ENCODE peak calls at places on chromosomes 13 and 19, in five cellular contexts. X, C, V, M and Y are unnamed samples.
A peak's percentile ranks its signal among the peaks of the same experiment; 100 is the strongest.

GRCh38 chr19:18046066-18046718 is 38.2 kb downstream of the ARRDC2 start:
- DNase-seq in X (peak; percentile 92), C (no peak), V (peak; percentile 73), M (no peak), Y (peak; percentile 49)

GRCh38 chr19:45074744-45075143 is 1.5 kb downstream of the ZNF296 start:
- DNase-seq in X (no peak), C (no peak), V (no peak), M (no peak), Y (no peak)

GRCh38 chr19:57302727-57303401 is 17.4 kb upstream of the ZNF543 start:
- DNase-seq in X (peak; percentile 10), C (no peak), V (peak; percentile 73), M (no peak), Y (no peak)

GRCh38 chr19:40872209-40872608 is 9.8 kb downstream of the CYP2A7 start:
- DNase-seq in X (no peak), C (no peak), V (no peak), M (no peak), Y (no peak)

GRCh38 chr13:110885966-110886365 is 28.9 kb downstream of the ANKRD10 start:
- DNase-seq in X (no peak), C (no peak), V (no peak), M (no peak), Y (no peak)

GRCh38 chr19:53328967-53329366 is 4.6 kb upstream of the ZNF845 start:
- DNase-seq in X (no peak), C (no peak), V (no peak), M (no peak), Y (no peak)

GRCh38 chr13:94232956-94233355 is 246.5 kb downstream of the DCT start:
- DNase-seq in X (no peak), C (no peak), V (no peak), M (no peak), Y (no peak)

GRCh38 chr19:35030257-35031071 is at the start of gene SCN1B:
- DNase-seq in X (peak; percentile 60), C (no peak), V (peak; percentile 70), M (peak; percentile 40), Y (peak; percentile 30)

GRCh38 chr19:1001538-1002166 is 1.4 kb downstream of the GRIN3B start:
- DNase-seq in X (peak; percentile 41), C (no peak), V (no peak), M (no peak), Y (no peak)

GRCh38 chr19:51458051-51458645 is at the start of gene SIGLEC8:
- DNase-seq in X (no peak), C (no peak), V (no peak), M (no peak), Y (no peak)

GRCh38 chr19:4557971-4558941 is 1.2 kb downstream of the SEMA6B start:
- DNase-seq in X (peak; percentile 62), C (no peak), V (no peak), M (no peak), Y (no peak)

GRCh38 chr19:45960595-45961235 is 12.9 kb downstream of the NOVA2 start:
- DNase-seq in X (no peak), C (no peak), V (peak; percentile 13), M (no peak), Y (no peak)

GRCh38 chr13:29937836-29938235 is 87.4 kb upstream of the UBL3 start:
- DNase-seq in X (no peak), C (no peak), V (no peak), M (no peak), Y (no peak)

GRCh38 chr19:5397804-5398692 is 57.2 kb upstream of the ZNRF4 start:
- DNase-seq in X (peak; percentile 37), C (no peak), V (no peak), M (no peak), Y (no peak)

GRCh38 chr19:31676271-31677004 is 327.2 kb upstream of the TSHZ3 start:
- DNase-seq in X (no peak), C (no peak), V (peak; percentile 22), M (no peak), Y (no peak)

GRCh38 chr13:101181076-101181685 is 235.1 kb downstream of the NALCN start:
- DNase-seq in X (no peak), C (no peak), V (peak; percentile 29), M (no peak), Y (peak; percentile 79)

GRCh38 chr19:3350014-3350663 is 16.2 kb upstream of the NFIC start:
- DNase-seq in X (peak; percentile 51), C (no peak), V (no peak), M (no peak), Y (peak; percentile 62)

GRCh38 chr19:39158646-39159260 is 33.2 kb downstream of the PAK4 start:
- DNase-seq in X (no peak), C (no peak), V (no peak), M (no peak), Y (no peak)

GRCh38 chr13:83549671-83550070 is 332.6 kb downstream of the SLITRK1 start:
- DNase-seq in X (no peak), C (no peak), V (no peak), M (no peak), Y (peak; percentile 85)

GRCh38 chr19:46488551-46488950 is 7.1 kb downstream of the PNMA8B start:
- DNase-seq in X (no peak), C (no peak), V (no peak), M (no peak), Y (no peak)

GRCh38 chr13:90750957-90751356 is 596.5 kb upstream of the MIR17HG start:
- DNase-seq in X (no peak), C (no peak), V (no peak), M (no peak), Y (no peak)
- TF ChIP-seq CTCF in X (no peak), C (no peak), V (no peak), M (no peak), Y (no peak)

GRCh38 chr19:49877879-49878743 is 609 bp downstream of the TBC1D17 start:
- DNase-seq in X (peak; percentile 99), C (peak; percentile 98), V (peak; percentile 95), M (peak; percentile 94), Y (peak; percentile 88)

GRCh38 chr19:49876422-49877019 is 634 bp downstream of the AKT1S1 start:
- DNase-seq in X (peak; percentile 99), C (peak; percentile 98), V (peak; percentile 98), M (peak; percentile 99), Y (peak; percentile 93)

GRCh38 chr19:49878744-49879070 is 1.2 kb downstream of the TBC1D17 start:
- DNase-seq in X (no peak), C (no peak), V (no peak), M (no peak), Y (no peak)

GRCh38 chr19:49875801-49876421 is 1.2 kb downstream of the AKT1S1 start:
- DNase-seq in X (peak; percentile 34), C (peak; percentile 68), V (no peak), M (peak; percentile 59), Y (no peak)

DNA sequence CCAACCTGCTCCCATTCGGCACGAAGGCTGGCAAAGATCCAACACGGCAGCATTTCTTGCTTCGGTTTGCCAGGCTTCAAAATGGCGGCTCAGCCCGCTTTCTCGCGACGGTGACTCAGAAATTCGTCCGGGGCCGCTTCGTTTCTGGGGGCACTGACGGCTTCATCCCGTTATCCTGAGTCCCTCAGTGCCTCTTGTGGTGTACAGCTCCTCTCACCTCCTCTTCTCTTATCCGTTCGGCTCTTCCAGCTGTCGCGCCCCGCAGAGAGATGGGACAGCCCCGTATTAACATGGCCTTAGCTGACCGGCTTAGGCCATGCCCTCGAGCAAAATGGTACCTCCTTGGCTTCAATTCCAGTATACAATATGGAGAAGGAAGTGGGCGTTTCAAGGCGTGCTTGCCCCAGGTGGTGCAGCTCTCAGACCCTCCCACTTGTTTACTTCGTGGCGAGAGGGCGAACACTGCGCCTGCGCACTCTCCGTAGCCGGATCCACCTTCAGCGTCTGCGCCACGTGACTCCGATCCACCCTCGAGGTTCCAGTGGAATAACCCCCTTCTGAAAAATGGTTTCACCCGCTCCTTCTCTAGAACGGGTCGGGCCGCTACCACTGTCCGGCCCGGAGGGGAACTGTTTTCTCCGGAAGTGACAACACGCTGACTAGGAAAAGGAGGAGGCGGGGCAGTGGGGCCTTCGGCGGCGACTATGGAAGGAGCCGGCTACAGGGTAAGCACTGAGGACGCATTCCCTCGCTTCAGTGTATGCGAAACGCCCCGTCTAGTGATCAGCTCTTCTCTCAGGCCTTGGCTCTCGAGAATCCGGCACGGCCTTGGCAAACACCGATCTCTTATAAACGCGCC is at the start of the genes AKT1S1 and TBC1D17:
- DNase-seq in X (peak; percentile 100), C (peak; percentile 100), V (peak; percentile 100), M (peak; percentile 100), Y (peak; percentile 99)
- TF ChIP-seq CTCF in X (no peak), C (no peak), V (no peak), M (no peak), Y (no peak)

GRCh38 chr19:11448410-11448809 is 13.0 kb downstream of the PRKCSH start:
- DNase-seq in X (no peak), C (no peak), V (no peak), M (no peak), Y (no peak)

GRCh38 chr19:11445141-11445540 is 9.7 kb downstream of the PRKCSH start:
- DNase-seq in X (no peak), C (no peak), V (no peak), M (no peak), Y (no peak)

GRCh38 chr19:11447347-11448262 is 12.2 kb downstream of the PRKCSH start:
- DNase-seq in X (no peak), C (no peak), V (no peak), M (no peak), Y (no peak)

GRCh38 chr19:11446271-11446651 is 10.8 kb downstream of the PRKCSH start:
- DNase-seq in X (no peak), C (no peak), V (no peak), M (no peak), Y (no peak)

DNA sequence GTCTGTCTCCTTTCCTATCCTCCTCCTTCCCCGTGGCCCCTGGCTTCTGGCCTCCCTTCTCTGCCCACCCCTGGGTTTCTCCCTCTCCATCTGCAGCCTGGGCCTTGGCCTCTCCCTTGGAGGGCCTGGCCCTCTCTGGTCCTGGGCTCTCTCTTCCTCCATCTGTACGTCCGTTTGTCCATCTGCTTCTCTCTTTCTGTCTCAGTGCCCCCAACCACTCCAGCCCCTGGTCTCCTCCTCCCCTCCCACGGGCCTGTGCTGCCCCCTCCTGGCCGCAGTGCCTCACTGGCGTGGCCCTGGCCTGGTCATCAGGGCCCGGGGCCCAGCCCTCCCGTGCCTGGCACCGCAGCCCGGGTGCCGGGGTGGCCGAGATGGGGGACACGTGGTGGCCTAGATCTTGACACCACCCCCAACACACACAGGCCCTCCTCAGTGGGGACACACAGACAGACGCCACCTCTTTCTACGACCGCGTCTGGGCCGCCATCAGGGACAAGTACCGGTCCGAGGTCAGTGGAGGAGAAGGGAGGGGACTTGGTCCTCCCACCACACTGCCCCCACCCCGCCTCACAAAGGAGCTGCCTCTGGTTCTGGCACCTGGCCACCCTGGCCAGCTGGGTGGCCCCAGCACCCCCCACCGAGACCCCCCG is 11.3 kb downstream of the PRKCSH start:
- DNase-seq in X (peak; percentile 57), C (no peak), V (no peak), M (no peak), Y (no peak)
- TF ChIP-seq CTCF in X (peak; percentile 96), C (no peak), V (peak; percentile 67), M (peak; percentile 27), Y (peak; percentile 76)

GRCh38 chr19:10768936-10769335 is 51.1 kb downstream of the DNM2 start:
- DNase-seq in X (no peak), C (no peak), V (no peak), M (no peak), Y (no peak)

GRCh38 chr19:10767726-10768125 is 49.8 kb downstream of the DNM2 start:
- DNase-seq in X (no peak), C (no peak), V (no peak), M (no peak), Y (no peak)

GRCh38 chr19:10768369-10768768 is 50.5 kb downstream of the DNM2 start:
- DNase-seq in X (no peak), C (no peak), V (no peak), M (no peak), Y (no peak)

GRCh38 chr19:10766681-10767201 is 48.9 kb downstream of the DNM2 start:
- DNase-seq in X (no peak), C (no peak), V (peak; percentile 40), M (no peak), Y (no peak)

GRCh38 chr19:10769533-10770491 is 51.9 kb downstream of the DNM2 start:
- DNase-seq in X (peak; percentile 33), C (peak; percentile 36), V (no peak), M (no peak), Y (peak; percentile 26)
- TF ChIP-seq CTCF in X (peak; percentile 50), C (no peak), V (peak; percentile 33), M (no peak), Y (no peak)